ENCODE peak calls at places on chromosomes 12 and 14, in four cellular contexts. Q is H1, M is SK-N-SH, A is transverse colon. Z is an unnamed sample.

GRCh38 chr14:89368490-89369477 is 48.2 kb downstream of the FOXN3 start:
- DNase-seq in Q (no peak), M (no peak), A (no peak), Z (no peak)

GRCh38 chr14:89304972-89305703 is 111.9 kb downstream of the FOXN3 start:
- DNase-seq in Q (no peak), M (peak), A (peak), Z (no peak)

GRCh38 chr12:25840678-25841077 is 117.8 kb upstream of the RASSF8 start:
- DNase-seq in Q (no peak), M (no peak), A (no peak), Z (no peak)

GRCh38 chr12:120092531-120093335 is 23.8 kb downstream of the RAB35 start:
- DNase-seq in Q (no peak), M (no peak), A (no peak), Z (no peak)

GRCh38 chr12:130698106-130698505 is 18.0 kb downstream of the RIMBP2 start:
- DNase-seq in Q (no peak), M (no peak), A (no peak), Z (no peak)

GRCh38 chr12:3726455-3726854 is 26.5 kb downstream of the CRACR2A start:
- DNase-seq in Q (no peak), M (no peak), A (no peak), Z (no peak)

GRCh38 chr14:64541971-64542838 is 1.7 kb downstream of the HSPA2 start:
- DNase-seq in Q (no peak), M (no peak), A (no peak), Z (peak)

GRCh38 chr12:100672075-100672592 is 98.7 kb downstream of the GAS2L3 start:
- DNase-seq in Q (no peak), M (peak), A (peak), Z (peak)

GRCh38 chr12:85350356-85350755 is 70.3 kb downstream of the ALX1 start:
- DNase-seq in Q (no peak), M (no peak), A (no peak), Z (no peak)

GRCh38 chr14:89681086-89682018 is 264.3 kb upstream of the FOXN3 start:
- DNase-seq in Q (no peak), M (no peak), A (peak), Z (no peak)

GRCh38 chr12:106498056-106498455 is 84.7 kb upstream of the RFX4 start:
- DNase-seq in Q (no peak), M (no peak), A (no peak), Z (peak)

GRCh38 chr14:50855558-50855957 is 16.3 kb upstream of the ABHD12B start:
- DNase-seq in Q (no peak), M (no peak), A (no peak), Z (no peak)

GRCh38 chr14:45253070-45253753 is at the start of gene MIS18BP1:
- DNase-seq in Q (peak), M (peak), A (peak), Z (peak)
- TF ChIP-seq POLR2AphosphoS5 in Q (peak), M (no peak), A (peak), Z (peak)

GRCh38 chr14:100400115-100400514 is 77.0 kb downstream of the SLC25A47 start:
- DNase-seq in Q (no peak), M (peak), A (peak), Z (no peak)
- TF ChIP-seq POLR2AphosphoS5 in Q (no peak), M (no peak), A (no peak), Z (no peak)

GRCh38 chr12:109822951-109823411 is 10.2 kb downstream of the TRPV4 start:
- DNase-seq in Q (no peak), M (no peak), A (no peak), Z (no peak)

GRCh38 chr12:109821968-109822367 is 11.2 kb downstream of the TRPV4 start:
- DNase-seq in Q (no peak), M (no peak), A (no peak), Z (no peak)

GRCh38 chr12:109818900-109819500 is 14.2 kb downstream of the TRPV4 start:
- DNase-seq in Q (no peak), M (no peak), A (no peak), Z (no peak)

GRCh38 chr12:109822416-109822815 is 10.8 kb downstream of the TRPV4 start:
- DNase-seq in Q (no peak), M (no peak), A (no peak), Z (no peak)

DNA sequence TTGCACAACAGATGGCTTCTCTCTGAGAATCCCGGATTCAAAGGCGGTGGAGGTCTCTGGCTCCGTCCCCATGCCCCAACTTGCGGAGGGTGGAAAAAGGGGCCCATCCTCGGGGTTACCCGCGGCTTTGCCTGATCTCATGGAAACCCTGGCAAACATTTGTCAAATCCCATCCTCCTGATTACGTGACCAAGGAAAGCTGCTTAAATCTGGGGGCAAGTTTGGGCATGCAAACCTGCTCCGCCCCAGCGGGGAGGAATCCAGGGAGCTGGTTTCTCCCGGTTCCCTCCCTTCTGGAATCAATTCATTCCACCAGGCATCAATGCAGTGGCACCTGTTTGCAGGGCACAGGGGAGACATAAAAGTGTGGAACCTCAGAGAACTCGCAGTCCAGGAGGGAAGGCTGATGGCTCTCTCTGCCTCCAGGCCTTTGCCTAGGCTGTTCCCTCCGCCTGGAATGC is 12.2 kb downstream of the TRPV4 start:
- DNase-seq in Q (no peak), M (no peak), A (no peak), Z (no peak)
- TF ChIP-seq POLR2AphosphoS5 in Q (no peak), M (no peak), A (no peak), Z (no peak)

GRCh38 chr14:33938131-33938949 is 12.5 kb downstream of the EGLN3 start:
- DNase-seq in Q (no peak), M (peak), A (peak), Z (peak)
- TF ChIP-seq POLR2AphosphoS5 in Q (peak), M (no peak), A (no peak), Z (no peak)

GRCh38 chr12:52044284-52044983 is 6.8 kb upstream of the NR4A1 start:
- DNase-seq in Q (no peak), M (no peak), A (peak), Z (peak)
- TF ChIP-seq POLR2AphosphoS5 in Q (no peak), M (no peak), A (peak), Z (peak)

DNA sequence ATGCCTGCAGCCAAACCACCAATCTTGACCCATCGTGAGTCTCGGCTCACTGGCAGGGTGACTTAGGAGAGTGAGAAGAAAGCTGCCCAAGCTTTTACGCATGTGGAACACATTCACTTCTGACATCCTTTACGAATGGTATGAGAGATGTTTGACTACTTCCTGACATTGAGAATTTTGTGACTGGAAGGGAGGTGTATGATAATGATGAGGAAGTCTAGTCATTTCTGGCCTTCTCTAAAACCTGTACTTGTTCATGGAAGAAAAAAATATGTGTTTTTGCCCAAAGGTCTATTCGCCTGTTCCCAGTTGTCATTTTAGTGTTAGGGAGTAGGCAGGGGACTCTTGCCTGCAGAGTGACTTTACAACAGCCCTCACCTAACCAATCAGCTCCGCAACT is 227.2 kb upstream of the ATP2B1 start:
- DNase-seq in Q (no peak), M (no peak), A (no peak), Z (no peak)
- TF ChIP-seq POLR2AphosphoS5 in Q (no peak), M (no peak), A (no peak), Z (no peak)

DNA sequence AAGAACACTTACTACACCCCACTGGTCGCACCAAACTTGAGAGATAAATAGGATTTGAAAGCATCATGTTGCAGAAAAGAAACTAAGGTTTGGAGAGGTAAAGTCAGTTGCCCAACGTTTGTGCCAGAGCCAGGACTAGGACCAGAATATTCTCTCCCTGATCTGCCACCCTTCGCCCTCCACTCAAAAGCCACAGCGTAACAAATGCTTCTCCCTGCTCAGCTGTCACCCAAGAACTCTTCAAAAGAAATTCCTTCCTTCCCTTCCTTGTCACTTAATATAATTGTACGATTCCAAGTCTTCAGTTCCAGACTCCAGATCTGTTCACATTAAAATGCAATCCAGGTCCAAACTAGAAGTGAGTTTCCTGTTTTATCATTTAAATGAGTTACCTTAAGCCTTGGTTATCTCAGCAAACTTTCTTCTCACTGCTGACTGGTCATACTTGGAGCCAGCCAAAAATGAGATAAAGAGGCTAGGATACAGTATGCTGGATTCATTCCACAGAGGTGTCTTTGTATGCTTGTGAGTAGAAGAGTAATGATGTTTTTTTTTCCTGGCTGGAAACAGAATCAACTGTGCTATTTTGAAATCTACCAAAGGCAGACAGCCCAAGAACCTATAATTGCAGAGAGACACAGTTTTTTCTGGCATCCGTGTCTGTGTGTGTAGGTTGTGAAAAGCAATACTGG is 12.8 kb upstream of the PPFIBP1 start:
- DNase-seq in Q (no peak), M (no peak), A (no peak), Z (no peak)
- TF ChIP-seq POLR2AphosphoS5 in Q (no peak), M (no peak), A (no peak), Z (no peak)

Z was measured in upper lobe of left lung.